ENCODE peak calls at places on chromosomes 12 and 14, in eight cellular contexts. H, X, A, R, S, C, Y and Z are unnamed samples. For H3K9me3 and H3K4me1, the result is how much of the 10 kb centered on the place peaks cover.

GRCh38 chr14:69674546-69675245 is 63.3 kb downstream of the SUSD6 start:
- DNase-seq in H (no peak), X (no peak), A (no peak), R (no peak), S (no peak), C (no peak), Y (no peak), Z (no peak)

GRCh38 chr12:108884116-108885012 is 4.5 kb downstream of the DAO start:
- DNase-seq in H (peak), X (no peak), A (peak), R (peak), S (peak), C (no peak), Y (peak), Z (peak)

GRCh38 chr12:70052931-70053497 is 190.2 kb upstream of the CNOT2 start:
- DNase-seq in H (peak), X (no peak), A (no peak), R (no peak), S (peak), C (peak), Y (peak), Z (peak)

GRCh38 chr12:77847665-77848431 is 17.2 kb downstream of the NAV3 start:
- DNase-seq in H (no peak), X (no peak), A (no peak), R (no peak), S (peak), C (no peak), Y (no peak), Z (no peak)

GRCh38 chr12:119602695-119603094 is 9.1 kb downstream of the TMEM233 start:
- DNase-seq in H (no peak), X (no peak), A (no peak), R (no peak), S (no peak), C (no peak), Y (no peak), Z (no peak)

GRCh38 chr12:3944620-3945019 is 71.4 kb upstream of the PARP11 start:
- DNase-seq in H (no peak), X (no peak), A (no peak), R (no peak), S (no peak), C (no peak), Y (no peak), Z (no peak)

GRCh38 chr14:95043732-95044462 is 113.4 kb downstream of the DICER1 start:
- DNase-seq in H (no peak), X (no peak), A (no peak), R (peak), S (no peak), C (no peak), Y (no peak), Z (no peak)

GRCh38 chr14:95614335-95614734 is 71.9 kb upstream of the TCL1B start:
- DNase-seq in H (no peak), X (no peak), A (no peak), R (no peak), S (peak), C (no peak), Y (no peak), Z (no peak)

GRCh38 chr12:12081836-12082497 is 11.2 kb downstream of the BCL2L14 start:
- DNase-seq in H (peak), X (peak), A (no peak), R (no peak), S (peak), C (no peak), Y (no peak), Z (no peak)

GRCh38 chr12:104620761-104621531 is 164.2 kb downstream of the CHST11 start:
- DNase-seq in H (no peak), X (no peak), A (no peak), R (no peak), S (no peak), C (no peak), Y (no peak), Z (no peak)

GRCh38 chr12:32027684-32028355 is 68.6 kb downstream of the RESF1 start:
- DNase-seq in H (no peak), X (no peak), A (peak), R (no peak), S (no peak), C (no peak), Y (no peak), Z (no peak)

GRCh38 chr14:75044322-75044721 is 6.9 kb downstream of the MLH3 start:
- DNase-seq in H (no peak), X (no peak), A (no peak), R (no peak), S (peak), C (no peak), Y (no peak), Z (no peak)

GRCh38 chr12:105617141-105617540 is 286.6 kb downstream of the C12orf75 start:
- DNase-seq in H (no peak), X (no peak), A (no peak), R (no peak), S (no peak), C (no peak), Y (no peak), Z (no peak)

GRCh38 chr14:60183724-60184596 is 18.8 kb upstream of the DHRS7 start:
- DNase-seq in H (peak), X (no peak), A (no peak), R (no peak), S (peak), C (no peak), Y (no peak), Z (no peak)

GRCh38 chr14:51521764-51522163 is 129.9 kb upstream of the FRMD6 start:
- DNase-seq in H (no peak), X (no peak), A (no peak), R (no peak), S (peak), C (no peak), Y (no peak), Z (no peak)

GRCh38 chr12:86712425-86712843 is 456.2 kb upstream of the MGAT4C start:
- DNase-seq in H (no peak), X (no peak), A (no peak), R (no peak), S (peak), C (no peak), Y (no peak), Z (no peak)

GRCh38 chr12:9041321-9041720 is 52.0 kb downstream of the KLRG1 start:
- DNase-seq in H (peak), X (no peak), A (no peak), R (no peak), S (peak), C (no peak), Y (no peak), Z (no peak)

GRCh38 chr14:60653388-60653690 is 4.1 kb upstream of the SIX1 start:
- DNase-seq in H (no peak), X (no peak), A (no peak), R (no peak), S (no peak), C (no peak), Y (no peak), Z (no peak)

GRCh38 chr14:95681153-95681552 is 5.1 kb upstream of the TCL1B start:
- DNase-seq in H (no peak), X (no peak), A (no peak), R (no peak), S (no peak), C (no peak), Y (no peak), Z (no peak)

GRCh38 chr14:94675036-94675435 is 62.8 kb downstream of the SERPINA3 start:
- DNase-seq in H (no peak), X (no peak), A (no peak), R (no peak), S (no peak), C (no peak), Y (no peak), Z (peak)

GRCh38 chr12:75944905-75945412 is 86.6 kb downstream of the PHLDA1 start:
- DNase-seq in H (no peak), X (no peak), A (no peak), R (no peak), S (no peak), C (no peak), Y (no peak), Z (no peak)

GRCh38 chr14:102606296-102606695 is 13.8 kb downstream of the RCOR1 start:
- DNase-seq in H (no peak), X (no peak), A (no peak), R (no peak), S (no peak), C (no peak), Y (no peak), Z (no peak)

GRCh38 chr14:55850803-55851202 is 267.4 kb upstream of the PELI2 start:
- DNase-seq in H (no peak), X (no peak), A (no peak), R (no peak), S (peak), C (no peak), Y (no peak), Z (peak)

GRCh38 chr12:28883406-28883997 is 265.6 kb upstream of the FAR2 start:
- DNase-seq in H (no peak), X (no peak), A (no peak), R (no peak), S (no peak), C (no peak), Y (no peak), Z (no peak)

GRCh38 chr14:22226381-22226780 is 362.6 kb downstream of the DAD1 start:
- DNase-seq in H (no peak), X (no peak), A (peak), R (no peak), S (peak), C (no peak), Y (no peak), Z (no peak)

GRCh38 chr12:120225852-120226640 is 25.1 kb upstream of the RPLP0 start:
- DNase-seq in H (peak), X (peak), A (peak), R (no peak), S (no peak), C (no peak), Y (peak), Z (peak)

GRCh38 chr12:39764944-39765560 is 145.4 kb upstream of the ABCD2 start:
- DNase-seq in H (no peak), X (no peak), A (no peak), R (no peak), S (peak), C (no peak), Y (no peak), Z (no peak)

GRCh38 chr14:95523818-95524448 is 7.5 kb upstream of the SYNE3 start:
- DNase-seq in H (no peak), X (peak), A (peak), R (peak), S (no peak), C (no peak), Y (no peak), Z (peak)

GRCh38 chr12:5830121-5830520 is 114.9 kb downstream of the ANO2 start:
- DNase-seq in H (no peak), X (no peak), A (no peak), R (no peak), S (no peak), C (no peak), Y (no peak), Z (no peak)

GRCh38 chr12:57248934-57249742 is 1.8 kb downstream of the STAC3 start:
- DNase-seq in H (no peak), X (no peak), A (no peak), R (no peak), S (no peak), C (no peak), Y (no peak), Z (no peak)

GRCh38 chr14:50801706-50802105 is 29.3 kb downstream of the NIN start:
- DNase-seq in H (no peak), X (no peak), A (no peak), R (no peak), S (peak), C (no peak), Y (no peak), Z (no peak)

GRCh38 chr12:7242176-7243101 is 53.0 kb downstream of the PEX5 start:
- DNase-seq in H (no peak), X (no peak), A (no peak), R (no peak), S (no peak), C (no peak), Y (no peak), Z (no peak)
- H3K9me3 ChIP-seq in H (under half), X (under half), A (under half), R (under half), S (under half), C (under half), Y (under half), Z (under half)

GRCh38 chr14:20630340-20631022 is 11.0 kb downstream of the OR6S1 start:
- DNase-seq in H (no peak), X (no peak), A (no peak), R (peak), S (peak), C (no peak), Y (no peak), Z (no peak)
- H3K4me1 ChIP-seq in H (under half), X (under half), A (under half), R (under half), S (under half), C (under half), Y (under half), Z (under half)

DNA sequence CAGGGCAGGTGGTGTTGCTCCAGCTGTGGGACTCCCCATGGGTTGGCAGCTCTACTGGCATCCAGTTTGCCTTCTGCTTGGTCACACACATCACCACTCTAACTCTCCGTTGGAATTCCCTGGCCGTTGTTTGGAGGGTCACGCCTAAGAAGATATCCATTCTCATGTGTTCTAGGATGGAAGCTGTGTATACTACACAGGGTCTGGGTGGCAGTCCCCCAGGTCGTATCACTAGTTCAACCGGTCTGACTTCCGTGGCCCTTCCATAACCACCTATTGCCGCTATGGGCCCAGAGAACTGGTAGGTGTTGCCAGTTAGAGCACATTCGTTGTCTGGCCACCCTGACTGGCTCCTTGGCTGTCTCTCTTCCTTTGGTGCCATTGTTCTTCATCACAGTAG is 456.3 kb downstream of the TMEM121 start:
- DNase-seq in H (no peak), X (no peak), A (no peak), R (no peak), S (no peak), C (no peak), Y (no peak), Z (no peak)
- H3K9me3 ChIP-seq in H (under half), X (under half), A (under half), R (under half), S (under half), C (under half), Y (under half), Z (under half)

GRCh38 chr12:52185400-52185967 is 6.3 kb downstream of the KRT80 start:
- DNase-seq in H (no peak), X (no peak), A (no peak), R (no peak), S (no peak), C (no peak), Y (no peak), Z (no peak)
- H3K4me1 ChIP-seq in H (under half), X (under half), A (under half), R (under half), S (half or more), C (half or more), Y (under half), Z (under half)

GRCh38 chr12:130667421-130667960 is 48.6 kb downstream of the RIMBP2 start:
- DNase-seq in H (no peak), X (no peak), A (no peak), R (no peak), S (no peak), C (no peak), Y (no peak), Z (no peak)
- H3K9me3 ChIP-seq in H (under half), X (under half), A (under half), R (under half), S (under half), C (under half), Y (under half), Z (under half)

GRCh38 chr14:100904307-100905019 is 941 bp upstream of the RTL1 start:
- DNase-seq in H (no peak), X (no peak), A (peak), R (no peak), S (no peak), C (no peak), Y (no peak), Z (no peak)

GRCh38 chr14:100905166-100905565 is 1.6 kb upstream of the RTL1 start:
- DNase-seq in H (no peak), X (no peak), A (no peak), R (no peak), S (no peak), C (no peak), Y (no peak), Z (no peak)

GRCh38 chr14:100909439-100909838 is 5.9 kb upstream of the RTL1 start:
- DNase-seq in H (no peak), X (no peak), A (no peak), R (no peak), S (no peak), C (no peak), Y (no peak), Z (no peak)

GRCh38 chr14:100906420-100906819 is 2.9 kb upstream of the RTL1 start:
- DNase-seq in H (no peak), X (no peak), A (peak), R (no peak), S (no peak), C (no peak), Y (no peak), Z (no peak)

GRCh38 chr14:100907240-100907639 is 3.7 kb upstream of the RTL1 start:
- DNase-seq in H (no peak), X (no peak), A (no peak), R (no peak), S (no peak), C (no peak), Y (no peak), Z (no peak)
- H3K4me1 ChIP-seq in H (under half), X (under half), A (under half), R (under half), S (under half), C (under half), Y (under half), Z (under half)

GRCh38 chr12:38144049-38144448 is 172.5 kb upstream of the ALG10B start:
- DNase-seq in H (no peak), X (no peak), A (no peak), R (no peak), S (no peak), C (no peak), Y (no peak), Z (no peak)
- H3K9me3 ChIP-seq in H (under half), X (under half), A (under half), R (under half), S (under half), C (under half), Y (under half), Z (under half)

GRCh38 chr12:26648999-26649398 is 184.0 kb downstream of the ITPR2 start:
- DNase-seq in H (no peak), X (no peak), A (no peak), R (no peak), S (peak), C (no peak), Y (no peak), Z (no peak)
- H3K4me1 ChIP-seq in H (under half), X (under half), A (under half), R (under half), S (under half), C (under half), Y (under half), Z (under half)

DNA sequence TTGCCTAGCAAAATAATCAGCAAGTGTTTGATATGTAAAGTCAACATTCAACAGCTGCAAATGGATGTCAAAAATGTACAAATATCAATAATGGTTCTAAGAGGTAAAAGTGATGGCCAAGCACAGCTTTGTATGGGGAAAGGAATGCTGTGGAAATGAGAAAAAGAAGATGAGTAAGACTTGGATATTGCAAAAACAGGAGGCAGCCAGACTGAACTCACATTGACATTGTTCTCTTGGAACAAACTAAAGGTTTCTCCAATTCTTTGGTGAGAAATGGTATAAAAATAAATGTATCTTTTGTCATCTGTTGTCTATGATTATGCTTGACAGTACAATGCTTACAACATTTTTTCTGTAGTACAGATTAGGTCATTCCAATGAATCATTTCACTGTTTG is 465.8 kb downstream of the NOVA1 start:
- DNase-seq in H (no peak), X (no peak), A (no peak), R (no peak), S (no peak), C (no peak), Y (no peak), Z (no peak)
- H3K9me3 ChIP-seq in H (under half), X (under half), A (under half), R (under half), S (under half), C (under half), Y (under half), Z (under half)